ENCODE peak calls at places on chromosome 11, in five cellular contexts. One of them, this sample, is unnamed.

GRCh38 chr11:102306048-102306575 is 11.2 kb upstream of the BIRC3 start:
- DNase-seq in testis: peak
- DNase-seq in A549: peak
- DNase-seq in stomach: peak
- DNase-seq in lower leg skin: peak
- DNase-seq in this sample: no peak

GRCh38 chr11:116962108-116962507 is 124.7 kb upstream of the APOA1 start:
- DNase-seq in testis: no peak
- DNase-seq in A549: no peak
- DNase-seq in stomach: no peak
- DNase-seq in lower leg skin: no peak
- DNase-seq in this sample: no peak

GRCh38 chr11:27934830-27935145 is 173.2 kb downstream of the KIF18A start:
- DNase-seq in testis: no peak
- DNase-seq in A549: peak
- DNase-seq in stomach: no peak
- DNase-seq in lower leg skin: no peak
- DNase-seq in this sample: no peak

GRCh38 chr11:57255618-57256017 is 18.6 kb upstream of the APLNR start:
- DNase-seq in testis: no peak
- DNase-seq in A549: no peak
- DNase-seq in stomach: no peak
- DNase-seq in lower leg skin: no peak
- DNase-seq in this sample: no peak

GRCh38 chr11:74321487-74322188 is 10.2 kb upstream of the P4HA3 start:
- DNase-seq in testis: peak
- DNase-seq in A549: peak
- DNase-seq in stomach: no peak
- DNase-seq in lower leg skin: peak
- DNase-seq in this sample: peak

GRCh38 chr11:18723991-18724390 is 2.0 kb downstream of the IGSF22 start:
- DNase-seq in testis: no peak
- DNase-seq in A549: no peak
- DNase-seq in stomach: no peak
- DNase-seq in lower leg skin: no peak
- DNase-seq in this sample: no peak

GRCh38 chr11:116376547-116376946 is 396.2 kb downstream of the BUD13 start:
- DNase-seq in testis: no peak
- DNase-seq in A549: no peak
- DNase-seq in stomach: no peak
- DNase-seq in lower leg skin: no peak
- DNase-seq in this sample: no peak

GRCh38 chr11:371716-372590 is 2.7 kb downstream of the B4GALNT4 start:
- DNase-seq in testis: no peak
- DNase-seq in A549: no peak
- DNase-seq in stomach: no peak
- DNase-seq in lower leg skin: no peak
- DNase-seq in this sample: no peak

GRCh38 chr11:1085440-1086170 is 10.9 kb downstream of the MUC2 start:
- DNase-seq in testis: no peak
- DNase-seq in A549: no peak
- DNase-seq in stomach: no peak
- DNase-seq in lower leg skin: no peak
- DNase-seq in this sample: no peak

GRCh38 chr11:255176-255575 is 18.4 kb downstream of the PSMD13 start:
- DNase-seq in testis: no peak
- DNase-seq in A549: no peak
- DNase-seq in stomach: no peak
- DNase-seq in lower leg skin: no peak
- DNase-seq in this sample: no peak

GRCh38 chr11:118015385-118015841 is 29.2 kb downstream of the IL10RA start:
- DNase-seq in testis: no peak
- DNase-seq in A549: no peak
- DNase-seq in stomach: no peak
- DNase-seq in lower leg skin: no peak
- DNase-seq in this sample: no peak

GRCh38 chr11:10032991-10033390 is 261.0 kb downstream of the SBF2 start:
- DNase-seq in testis: no peak
- DNase-seq in A549: no peak
- DNase-seq in stomach: no peak
- DNase-seq in lower leg skin: no peak
- DNase-seq in this sample: no peak

GRCh38 chr11:70522613-70523311 is 124.4 kb downstream of the CTTN start:
- DNase-seq in testis: no peak
- DNase-seq in A549: no peak
- DNase-seq in stomach: peak
- DNase-seq in lower leg skin: no peak
- DNase-seq in this sample: no peak

GRCh38 chr11:118911113-118911879 is 14.4 kb downstream of the BCL9L start:
- DNase-seq in testis: no peak
- DNase-seq in A549: peak
- DNase-seq in stomach: no peak
- DNase-seq in lower leg skin: no peak
- DNase-seq in this sample: peak

GRCh38 chr11:118649941-118650340 is 29.5 kb downstream of the TREH start:
- DNase-seq in testis: no peak
- DNase-seq in A549: no peak
- DNase-seq in stomach: no peak
- DNase-seq in lower leg skin: no peak
- DNase-seq in this sample: no peak

GRCh38 chr11:60625262-60625661 is 74.2 kb upstream of the MS4A8 start:
- DNase-seq in testis: no peak
- DNase-seq in A549: peak
- DNase-seq in stomach: peak
- DNase-seq in lower leg skin: no peak
- DNase-seq in this sample: no peak

GRCh38 chr11:8838248-8838647 is 72.7 kb upstream of the AKIP1 start:
- DNase-seq in testis: no peak
- DNase-seq in A549: no peak
- DNase-seq in stomach: no peak
- DNase-seq in lower leg skin: no peak
- DNase-seq in this sample: no peak

GRCh38 chr11:103070142-103070541 is 21.8 kb downstream of the DCUN1D5 start:
- DNase-seq in testis: no peak
- DNase-seq in A549: no peak
- DNase-seq in stomach: no peak
- DNase-seq in lower leg skin: no peak
- DNase-seq in this sample: no peak

GRCh38 chr11:118438314-118438931 is 2.1 kb downstream of the KMT2A start:
- DNase-seq in testis: peak
- DNase-seq in A549: peak
- DNase-seq in stomach: no peak
- DNase-seq in lower leg skin: peak
- DNase-seq in this sample: peak

GRCh38 chr11:129331871-129332274 is 43.8 kb upstream of the BARX2 start:
- DNase-seq in testis: peak
- DNase-seq in A549: peak
- DNase-seq in stomach: peak
- DNase-seq in lower leg skin: peak
- DNase-seq in this sample: peak

GRCh38 chr11:82818399-82819043 is 81.7 kb downstream of the PRCP start:
- DNase-seq in testis: no peak
- DNase-seq in A549: no peak
- DNase-seq in stomach: no peak
- DNase-seq in lower leg skin: no peak
- DNase-seq in this sample: no peak

GRCh38 chr11:61362542-61362875 is 335 bp downstream of the TMEM138 start:
- DNase-seq in testis: peak
- DNase-seq in A549: peak
- DNase-seq in stomach: no peak
- DNase-seq in lower leg skin: no peak
- DNase-seq in this sample: no peak

GRCh38 chr11:313304-313786 is 495 bp upstream of the IFITM1 start:
- DNase-seq in testis: no peak
- DNase-seq in A549: no peak
- DNase-seq in stomach: no peak
- DNase-seq in lower leg skin: no peak
- DNase-seq in this sample: no peak

GRCh38 chr11:110119317-110119716 is 26.1 kb downstream of the ZC3H12C start:
- DNase-seq in testis: no peak
- DNase-seq in A549: no peak
- DNase-seq in stomach: no peak
- DNase-seq in lower leg skin: no peak
- DNase-seq in this sample: no peak

GRCh38 chr11:61482513-61482912 is 26.0 kb upstream of the LRRC10B start:
- DNase-seq in testis: no peak
- DNase-seq in A549: peak
- DNase-seq in stomach: no peak
- DNase-seq in lower leg skin: no peak
- DNase-seq in this sample: no peak

GRCh38 chr11:74953448-74953847 is 4.4 kb downstream of the SPCS2 start:
- DNase-seq in testis: no peak
- DNase-seq in A549: no peak
- DNase-seq in stomach: no peak
- DNase-seq in lower leg skin: no peak
- DNase-seq in this sample: no peak

GRCh38 chr11:43537831-43538230 is 142.7 kb upstream of the HSD17B12 start:
- DNase-seq in testis: no peak
- DNase-seq in A549: no peak
- DNase-seq in stomach: no peak
- DNase-seq in lower leg skin: no peak
- DNase-seq in this sample: no peak

DNA sequence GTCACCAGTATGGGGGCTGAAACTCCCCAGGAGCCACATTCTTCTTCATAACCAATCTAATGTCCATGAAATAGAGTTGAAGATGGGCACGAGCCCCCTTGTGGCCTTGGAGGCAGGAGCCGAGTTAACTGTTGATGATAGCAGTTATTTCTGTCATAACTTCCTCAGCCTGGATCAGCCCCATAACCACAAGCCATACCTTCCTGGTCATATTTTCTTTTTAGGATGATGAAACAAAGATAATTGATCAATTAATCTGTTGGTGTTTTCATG is 65.0 kb upstream of the TTC12 start:
- DNase-seq in testis: no peak
- DNase-seq in A549: peak
- DNase-seq in stomach: no peak
- DNase-seq in lower leg skin: no peak
- DNase-seq in this sample: no peak
- TF ChIP-seq CTCF in testis: no peak
- TF ChIP-seq CTCF in A549: no peak
- TF ChIP-seq CTCF in stomach: no peak
- TF ChIP-seq CTCF in lower leg skin: no peak
- TF ChIP-seq CTCF in this sample: peak

DNA sequence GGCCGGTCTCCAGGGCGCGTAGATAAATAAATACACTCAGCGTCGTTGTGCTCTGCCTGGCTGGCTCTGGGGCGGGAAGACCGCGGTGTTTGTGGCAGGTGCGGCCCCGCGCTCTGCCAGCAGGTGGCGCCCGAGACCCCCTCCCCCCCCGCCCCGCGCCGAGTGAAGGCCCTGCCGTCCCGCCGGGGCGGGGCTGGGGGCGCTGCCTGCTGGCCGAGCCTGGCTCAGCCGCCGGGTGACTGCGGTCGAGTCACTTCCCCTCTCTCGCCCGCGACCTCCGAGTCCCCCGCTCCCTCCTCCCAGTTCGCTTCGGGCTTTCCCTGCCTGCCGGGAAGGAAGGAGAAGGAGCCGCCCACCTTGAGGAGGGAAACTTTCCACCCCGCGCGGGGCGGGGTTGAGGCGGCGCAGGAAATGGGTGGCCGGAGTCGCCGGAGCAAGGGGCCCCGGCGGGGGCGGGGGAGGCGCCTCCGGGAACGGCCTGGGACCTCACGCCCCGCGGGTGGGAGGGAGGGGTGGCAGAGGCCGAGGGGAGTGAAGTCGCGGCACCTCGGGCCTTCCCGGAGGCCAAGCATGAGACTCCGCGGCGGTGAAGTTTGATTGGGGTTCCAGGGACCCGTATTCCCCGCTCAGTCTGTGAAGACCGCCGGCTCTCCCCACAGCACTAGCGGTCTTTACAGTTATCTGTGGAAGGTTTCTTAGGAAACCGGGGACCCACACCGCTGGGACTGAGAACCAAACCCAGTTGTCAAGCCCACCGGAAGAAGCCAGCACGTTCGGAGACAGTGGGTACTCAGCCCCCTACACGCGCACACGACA is 1.5 kb upstream of the EHBP1L1 start:
- DNase-seq in testis: peak
- DNase-seq in A549: peak
- DNase-seq in stomach: peak
- DNase-seq in lower leg skin: peak
- DNase-seq in this sample: peak
- TF ChIP-seq POLR2A in testis: no peak
- TF ChIP-seq POLR2A in A549: peak
- TF ChIP-seq POLR2A in stomach: no peak
- TF ChIP-seq POLR2A in lower leg skin: no peak
- TF ChIP-seq POLR2A in this sample: no peak

DNA sequence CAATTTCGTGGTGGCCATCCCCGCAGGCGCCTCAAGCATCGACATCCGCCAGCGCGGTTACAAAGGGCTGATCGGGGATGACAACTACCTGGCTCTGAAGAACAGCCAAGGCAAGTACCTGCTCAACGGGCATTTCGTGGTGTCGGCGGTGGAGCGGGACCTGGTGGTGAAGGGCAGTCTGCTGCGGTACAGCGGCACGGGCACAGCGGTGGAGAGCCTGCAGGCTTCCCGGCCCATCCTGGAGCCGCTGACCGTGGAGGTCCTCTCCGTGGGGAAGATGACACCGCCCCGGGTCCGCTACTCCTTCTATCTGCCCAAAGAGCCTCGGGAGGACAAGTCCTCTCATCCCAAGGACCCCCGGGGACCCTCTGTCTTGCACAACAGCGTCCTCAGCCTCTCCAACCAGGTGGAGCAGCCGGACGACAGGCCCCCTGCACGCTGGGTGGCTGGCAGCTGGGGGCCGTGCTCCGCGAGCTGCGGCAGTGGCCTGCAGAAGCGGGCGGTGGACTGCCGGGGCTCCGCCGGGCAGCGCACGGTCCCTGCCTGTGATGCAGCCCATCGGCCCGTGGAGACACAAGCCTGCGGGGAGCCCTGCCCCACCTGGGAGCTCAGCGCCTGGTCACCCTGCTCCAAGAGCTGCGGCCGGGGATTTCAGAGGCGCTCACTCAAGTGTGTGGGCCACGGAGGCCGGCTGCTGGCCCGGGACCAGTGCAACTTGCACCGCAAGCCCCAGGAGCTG is 24.8 kb downstream of the ADAMTS15 start:
- DNase-seq in testis: no peak
- DNase-seq in A549: no peak
- DNase-seq in stomach: no peak
- DNase-seq in lower leg skin: no peak
- DNase-seq in this sample: no peak
- TF ChIP-seq CTCF in testis: no peak
- TF ChIP-seq CTCF in A549: no peak
- TF ChIP-seq CTCF in stomach: no peak
- TF ChIP-seq CTCF in lower leg skin: no peak
- TF ChIP-seq CTCF in this sample: no peak

GRCh38 chr11:14380125-14380936 is 21.3 kb upstream of the RRAS2 start:
- DNase-seq in testis: no peak
- DNase-seq in A549: no peak
- DNase-seq in stomach: no peak
- DNase-seq in lower leg skin: no peak
- DNase-seq in this sample: no peak

GRCh38 chr11:14384338-14384737 is 25.4 kb upstream of the RRAS2 start:
- DNase-seq in testis: no peak
- DNase-seq in A549: no peak
- DNase-seq in stomach: no peak
- DNase-seq in lower leg skin: no peak
- DNase-seq in this sample: no peak

GRCh38 chr11:14378171-14378570 is 19.2 kb upstream of the RRAS2 start:
- DNase-seq in testis: no peak
- DNase-seq in A549: no peak
- DNase-seq in stomach: no peak
- DNase-seq in lower leg skin: no peak
- DNase-seq in this sample: no peak

GRCh38 chr11:14381968-14382367 is 23.0 kb upstream of the RRAS2 start:
- DNase-seq in testis: no peak
- DNase-seq in A549: no peak
- DNase-seq in stomach: no peak
- DNase-seq in lower leg skin: no peak
- DNase-seq in this sample: no peak

GRCh38 chr11:14380947-14381555 is 22.1 kb upstream of the RRAS2 start:
- DNase-seq in testis: peak
- DNase-seq in A549: peak
- DNase-seq in stomach: peak
- DNase-seq in lower leg skin: peak
- DNase-seq in this sample: peak
- TF ChIP-seq POLR2A in testis: no peak
- TF ChIP-seq POLR2A in A549: peak
- TF ChIP-seq POLR2A in stomach: no peak
- TF ChIP-seq POLR2A in lower leg skin: no peak
- TF ChIP-seq POLR2A in this sample: no peak

This sample was measured in uterus.